ENCODE peak calls at places on chromosomes 5 and 9, in eight cellular contexts. Q, L, I, M, F, W, A and K are unnamed samples.

GRCh38 chr5:164186550-164186949 is 681.1 kb downstream of the MAT2B start:
- DNase-seq in F (no peak), Q (no peak), M (no peak), I (no peak), A (no peak), L (no peak), W (no peak), K (no peak)

GRCh38 chr5:142960309-142960696 is 190.1 kb downstream of the ARHGAP26 start:
- DNase-seq in I (peak; percentile 74), Q (no peak), M (no peak), A (no peak), L (no peak), F (no peak), W (no peak), K (peak; percentile 61)

GRCh38 chr5:140627972-140628371 is 5.0 kb downstream of the CD14 start:
- DNase-seq in W (no peak), Q (no peak), F (no peak), M (no peak), A (no peak), L (no peak), I (no peak), K (no peak)

GRCh38 chr5:32785639-32786216 is 74.6 kb downstream of the NPR3 start:
- DNase-seq in M (no peak), F (no peak), L (no peak), A (no peak), I (peak; percentile 73), Q (no peak), W (no peak), K (no peak)

GRCh38 chr5:54492196-54492595 is 25.4 kb upstream of the SNX18 start:
- DNase-seq in A (no peak), M (no peak), F (no peak), I (no peak), W (no peak), L (no peak), Q (no peak), K (peak; percentile 56)

GRCh38 chr9:105647595-105648349 is 14.5 kb upstream of the TAL2 start:
- DNase-seq in I (no peak), M (no peak), F (no peak), W (no peak), A (no peak), L (no peak), Q (no peak), K (no peak)

GRCh38 chr5:42984307-42984706 is 55.8 kb downstream of the ANXA2R start:
- DNase-seq in Q (no peak), L (no peak), F (no peak), W (no peak), M (no peak), A (no peak), I (peak; percentile 49), K (no peak)

GRCh38 chr9:125822902-125823301 is 75.7 kb downstream of the PBX3 start:
- DNase-seq in F (no peak), M (no peak), Q (no peak), A (no peak), W (no peak), I (no peak), L (no peak), K (no peak)

GRCh38 chr9:72205513-72205912 is 56.3 kb downstream of the GDA start:
- DNase-seq in L (no peak), Q (no peak), F (peak; percentile 55), I (no peak), W (no peak), A (no peak), M (no peak), K (no peak)

GRCh38 chr9:114364528-114365041 is 23.2 kb downstream of the AKNA start:
- DNase-seq in L (no peak), Q (no peak), I (peak; percentile 62), M (no peak), F (no peak), W (no peak), A (no peak), K (no peak)

GRCh38 chr5:65722575-65723424 is 795 bp downstream of the NLN start:
- DNase-seq in Q (peak; percentile 29), A (no peak), I (peak; percentile 34), L (no peak), W (peak; percentile 18), M (no peak), F (peak; percentile 25), K (peak; percentile 50)

GRCh38 chr5:171295801-171296200 is 13.2 kb upstream of the TLX3 start:
- DNase-seq in F (no peak), I (peak; percentile 63), A (no peak), M (no peak), W (no peak), Q (no peak), L (no peak), K (no peak)

GRCh38 chr9:76718166-76718565 is 46.1 kb upstream of the PCA3 start:
- DNase-seq in W (no peak), A (no peak), F (no peak), M (no peak), Q (no peak), I (no peak), L (no peak), K (no peak)

GRCh38 chr9:110316255-110316921 is 21.3 kb downstream of the TXNDC8 start:
- DNase-seq in M (no peak), Q (no peak), W (no peak), A (no peak), F (no peak), L (no peak), I (no peak), K (peak; percentile 27)

DNA sequence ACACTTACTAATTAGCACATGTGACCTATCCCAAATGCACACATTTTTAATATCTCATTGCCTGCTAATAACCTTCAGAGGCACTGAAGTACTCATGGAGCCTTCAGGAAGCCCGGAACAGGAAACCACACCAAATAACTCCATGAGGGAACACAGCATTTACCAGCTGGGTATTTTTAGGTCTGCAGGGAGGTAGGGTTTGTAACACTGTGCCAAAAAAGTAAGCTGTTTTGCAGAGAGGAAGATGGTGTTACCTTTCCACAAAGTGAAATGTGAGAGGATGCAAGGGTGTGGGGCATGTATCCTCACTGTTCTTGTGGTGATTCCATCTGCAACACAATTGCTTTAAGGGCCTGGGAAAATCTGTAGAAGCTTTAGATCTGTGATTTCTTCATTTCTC is 64.4 kb downstream of the NUDT12 start:
- DNase-seq in M (no peak), F (no peak), Q (peak; percentile 58), W (no peak), I (no peak), L (no peak), A (no peak), K (no peak)
- H3K27ac ChIP-seq in M (no peak overlapping the region), F (no peak overlapping the region), Q (peak overlapping the region; percentile 77), W (no peak overlapping the region), I (no peak overlapping the region), L (no peak overlapping the region), A (no peak overlapping the region), K (no peak overlapping the region)

GRCh38 chr9:13278368-13279246 is 885 bp downstream of the MPDZ start:
- DNase-seq in W (peak; percentile 73), I (peak; percentile 14), F (peak; percentile 43), M (peak; percentile 31), A (peak; percentile 50), Q (peak; percentile 43), L (peak; percentile 88), K (peak; percentile 87)
- TF ChIP-seq CTCF in W (peak; percentile 42), I (no peak), F (no peak), M (no peak), A (peak; percentile 15), Q (peak; percentile 34), L (peak; percentile 21), K (peak; percentile 23)

DNA sequence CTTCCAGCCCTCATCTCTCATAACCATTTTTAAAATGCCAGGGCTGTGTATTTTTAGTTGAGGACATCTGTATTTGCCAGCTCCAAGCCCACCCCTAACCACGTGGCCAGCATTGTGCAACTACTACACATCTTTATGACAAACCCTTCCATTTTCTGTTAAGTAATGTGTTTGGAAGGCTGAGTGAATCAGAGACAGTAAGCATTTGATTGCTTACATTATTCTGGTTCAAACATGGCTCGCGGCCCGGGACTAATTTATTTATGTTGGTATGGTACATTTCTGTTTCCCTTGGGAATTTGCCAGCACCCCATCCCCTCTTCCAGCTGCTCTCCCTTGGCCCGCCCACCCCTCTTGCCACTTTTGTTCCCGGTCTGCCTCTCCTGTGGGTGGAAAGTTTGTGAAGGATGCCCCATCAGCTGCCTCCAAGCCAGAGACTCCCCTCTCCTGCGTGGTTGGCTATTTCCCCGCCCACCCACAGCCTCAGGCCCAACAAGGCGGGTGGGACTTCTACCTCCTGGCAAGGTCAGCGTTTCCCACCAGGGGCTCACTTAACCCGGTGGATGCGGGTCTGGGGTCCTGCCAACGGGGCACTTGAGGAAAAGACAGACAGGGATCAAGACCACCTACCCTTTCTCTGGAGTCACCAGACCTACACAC is 162.3 kb downstream of the HSD17B3 start:
- DNase-seq in M (peak; percentile 65), F (no peak), A (no peak), W (peak; percentile 32), I (peak; percentile 11), Q (peak; percentile 38), L (peak; percentile 91), K (peak; percentile 88)
- H3K4me1 ChIP-seq in M (peaks cover 60% of the 10 kb centered on the region), F (peaks cover 4% of the 10 kb centered on the region), A (peaks cover 38% of the 10 kb centered on the region), W (peaks cover 6% of the 10 kb centered on the region), I (no peaks in the 10 kb centered on the region), Q (no peaks in the 10 kb centered on the region), L (peaks cover 60% of the 10 kb centered on the region), K (peaks cover 12% of the 10 kb centered on the region)

GRCh38 chr5:179170606-179171005 is 110.4 kb downstream of the ZNF354C start:
- DNase-seq in I (no peak), L (no peak), W (no peak), Q (no peak), M (no peak), A (peak; percentile 12), F (no peak), K (no peak)
- H3K27ac ChIP-seq in I (no peak overlapping the region), L (no peak overlapping the region), W (peak overlapping the region; percentile 35), Q (no peak overlapping the region), M (no peak overlapping the region), A (no peak overlapping the region), F (no peak overlapping the region), K (no peak overlapping the region)

GRCh38 chr5:117252566-117252965 is 677.9 kb upstream of the SEMA6A start:
- DNase-seq in M (no peak), L (no peak), A (no peak), Q (no peak), W (no peak), F (no peak), I (no peak), K (no peak)

GRCh38 chr5:117246386-117246785 is 671.8 kb upstream of the SEMA6A start:
- DNase-seq in Q (no peak), I (no peak), L (no peak), A (no peak), F (no peak), W (no peak), M (no peak), K (no peak)

GRCh38 chr5:117245130-117245529 is 670.5 kb upstream of the SEMA6A start:
- DNase-seq in I (no peak), M (no peak), F (no peak), L (no peak), A (no peak), Q (no peak), W (no peak), K (no peak)

DNA sequence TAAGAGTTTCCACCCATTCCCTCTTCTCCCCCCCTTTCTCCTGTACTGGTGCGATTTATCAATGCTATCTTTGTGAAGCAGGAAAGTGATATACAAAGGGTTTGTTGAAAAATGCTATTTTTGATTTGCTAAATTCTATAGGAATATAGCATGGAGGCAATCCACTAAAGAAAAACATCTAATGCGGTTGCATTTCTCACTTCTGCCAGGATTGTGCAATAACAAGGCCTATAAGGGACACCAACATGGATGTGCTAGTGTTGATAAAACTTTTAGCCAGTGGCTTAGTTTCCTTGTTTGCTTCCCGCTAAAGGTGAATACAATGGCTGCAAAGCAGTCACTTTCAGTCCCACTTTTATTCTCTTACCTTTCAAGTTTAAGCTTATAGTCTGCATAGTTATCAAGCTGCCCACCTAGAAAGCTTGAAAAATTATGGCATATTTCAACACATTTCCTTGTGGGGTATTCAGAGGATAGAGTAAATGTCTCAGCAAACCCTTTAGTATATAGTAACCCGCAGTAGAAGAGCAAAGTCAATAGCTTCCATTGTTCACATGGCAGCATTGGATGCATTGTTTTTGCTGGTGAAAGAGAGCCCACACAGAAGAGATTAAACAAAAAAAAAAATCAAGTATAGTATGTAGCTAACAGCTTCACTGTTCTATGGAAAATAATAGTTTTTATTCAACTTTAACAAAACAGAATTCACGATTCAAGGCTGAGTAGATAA is 674.6 kb upstream of the SEMA6A start:
- DNase-seq in L (no peak), W (no peak), Q (no peak), M (no peak), I (no peak), A (no peak), F (no peak), K (no peak)
- TF ChIP-seq CTCF in L (no peak), W (no peak), Q (no peak), M (no peak), I (no peak), A (no peak), F (no peak), K (no peak)